ENCODE peak calls at places on chromosomes 11 and 22, in eight cellular contexts. D is hepatic stellate cell; R is NCI-H1417; Y is T-cell; G is activated CD4-positive, alpha-beta memory T cell treated with anti-CD3 and anti-CD28 coated beads, Interleukin-2, amount 10 ng/mL, durations not matched to agents 7 days and 5 days; T is K562; P is upper lobe of right lung; V is GM12892. F is an unnamed sample.

GRCh38 chr11:288328-289144 is at the start of gene PGGHG:
- DNase-seq in D (peak; percentile 94), R (peak; percentile 29), Y (no peak), G (peak; percentile 71), T (peak; percentile 86), P (peak; percentile 91), V (peak; percentile 95), F (no peak)

GRCh38 chr11:103354656-103355055 is 245.4 kb downstream of the DYNC2H1 start:
- DNase-seq in D (no peak), R (no peak), Y (no peak), G (no peak), T (no peak), P (no peak), V (no peak), F (no peak)

GRCh38 chr11:4543561-4543960 is 1.4 kb upstream of the OR52M1 start:
- DNase-seq in D (no peak), R (no peak), Y (no peak), G (no peak), T (peak; percentile 2), P (no peak), V (no peak), F (no peak)

GRCh38 chr11:833849-834311 is 1.1 kb downstream of the CD151 start:
- DNase-seq in D (no peak), R (no peak), Y (no peak), G (no peak), T (peak; percentile 55), P (no peak), V (no peak), F (no peak)

GRCh38 chr11:119373917-119374631 is 7.4 kb downstream of the USP2 start:
- DNase-seq in D (peak; percentile 82), R (peak; percentile 86), Y (no peak), G (peak; percentile 49), T (peak; percentile 77), P (peak; percentile 82), V (no peak), F (peak; percentile 27)

GRCh38 chr11:12900496-12900895 is 108.6 kb upstream of the RASSF10 start:
- DNase-seq in D (peak; percentile 89), R (no peak), Y (no peak), G (no peak), T (peak; percentile 33), P (no peak), V (no peak), F (no peak)

GRCh38 chr22:50016988-50017700 is 4.6 kb upstream of the IL17REL start:
- DNase-seq in D (no peak), R (no peak), Y (no peak), G (peak; percentile 60), T (no peak), P (no peak), V (peak; percentile 77), F (peak; percentile 18)

GRCh38 chr11:34863048-34863447 is 53.1 kb downstream of the APIP start:
- DNase-seq in D (no peak), R (no peak), Y (no peak), G (no peak), T (no peak), P (no peak), V (no peak), F (no peak)

GRCh38 chr11:65591939-65592814 is 3.4 kb downstream of the KCNK7 start:
- DNase-seq in D (no peak), R (no peak), Y (no peak), G (no peak), T (no peak), P (peak; percentile 69), V (no peak), F (no peak)

GRCh38 chr11:32809313-32809712 is 14.9 kb upstream of the CCDC73 start:
- DNase-seq in D (peak; percentile 48), R (peak; percentile 83), Y (peak; percentile 10), G (peak; percentile 62), T (peak; percentile 73), P (peak; percentile 69), V (peak; percentile 35), F (peak; percentile 11)

GRCh38 chr11:2771758-2772466 is 72.1 kb upstream of the KCNQ1OT1 start:
- DNase-seq in D (no peak), R (peak; percentile 71), Y (no peak), G (peak; percentile 9), T (no peak), P (peak; percentile 55), V (no peak), F (peak; percentile 23)

GRCh38 chr22:41994506-41994905 is 4.1 kb upstream of the WBP2NL start:
- DNase-seq in D (no peak), R (no peak), Y (no peak), G (no peak), T (no peak), P (peak; percentile 22), V (no peak), F (no peak)

F was measured in CD4-positive, alpha-beta T cell.